ENCODE peak calls at places on chromosomes 3 and 15, in eight cellular contexts. V is LHCN-M2; A is H1; Z is NCI-H1092; E is Caki2; J is left ventricle myocardium superior; M is AG08395; L is stimulated activated CD4-positive, alpha-beta T cell treated with anti-CD3 and anti-CD28 coated beads, TNF-alpha, amount 100 ng/mL, for 4 hours. C is an unnamed sample.

GRCh38 chr15:52278636-52279367 is 16.8 kb downstream of the MYO5C start:
- DNase-seq in V (no peak), A (no peak), Z (no peak), E (no peak), J (no peak), M (no peak), L (no peak), C (no peak)

GRCh38 chr3:69719723-69720122 is 19.5 kb upstream of the MITF start:
- DNase-seq in V (no peak), A (no peak), Z (no peak), E (no peak), J (no peak), M (no peak), L (no peak), C (no peak)

GRCh38 chr3:132867956-132868355 is 145.7 kb upstream of the NPHP3 start:
- DNase-seq in V (peak; percentile 89), A (no peak), Z (no peak), E (no peak), J (no peak), M (no peak), L (no peak), C (peak; percentile 18)

GRCh38 chr3:40309925-40310635 is 573 bp downstream of the EIF1B start:
- DNase-seq in V (peak; percentile 32), A (no peak), Z (peak; percentile 10), E (no peak), J (no peak), M (peak; percentile 35), L (no peak), C (no peak)

GRCh38 chr15:51878446-51879386 is 49.3 kb downstream of the TMOD3 start:
- DNase-seq in V (peak; percentile 60), A (no peak), Z (no peak), E (no peak), J (no peak), M (no peak), L (no peak), C (no peak)

GRCh38 chr3:19256313-19256712 is 108.0 kb downstream of the KCNH8 start:
- DNase-seq in V (no peak), A (no peak), Z (no peak), E (no peak), J (no peak), M (no peak), L (no peak), C (no peak)

GRCh38 chr15:35671981-35672380 is 126.0 kb upstream of the DPH6 start:
- DNase-seq in V (no peak), A (no peak), Z (no peak), E (no peak), J (no peak), M (no peak), L (no peak), C (peak; percentile 64)

GRCh38 chr15:83192742-83193141 is 14.9 kb downstream of the HDGFL3 start:
- DNase-seq in V (no peak), A (no peak), Z (no peak), E (no peak), J (no peak), M (no peak), L (no peak), C (no peak)

GRCh38 chr15:56739474-56739873 is 6.2 kb upstream of the ZNF280D start:
- DNase-seq in V (no peak), A (no peak), Z (no peak), E (no peak), J (no peak), M (no peak), L (no peak), C (no peak)

GRCh38 chr15:92683511-92683834 is 27.9 kb upstream of the FAM174B start:
- DNase-seq in V (peak; percentile 35), A (peak; percentile 25), Z (peak; percentile 16), E (no peak), J (peak; percentile 55), M (no peak), L (no peak), C (no peak)

GRCh38 chr3:179452166-179452544 is 885 bp upstream of the GNB4 start:
- DNase-seq in V (peak; percentile 64), A (no peak), Z (no peak), E (no peak), J (no peak), M (peak; percentile 44), L (no peak), C (no peak)

GRCh38 chr15:86139828-86140227 is 60.2 kb downstream of the AGBL1 start:
- DNase-seq in V (no peak), A (no peak), Z (no peak), E (no peak), J (no peak), M (no peak), L (no peak), C (no peak)

GRCh38 chr3:151307131-151307530 is 9.5 kb downstream of the GPR87 start:
- DNase-seq in V (no peak), A (no peak), Z (no peak), E (no peak), J (no peak), M (no peak), L (no peak), C (no peak)